ENCODE peak calls at places on chromosomes 2 and 18, in eight cellular contexts. R is heart left ventricle; I is right cardiac atrium; X is astrocyte of the hippocampus; M is BE2C; T is effector CD8-positive, alpha-beta T cell; U is SHP77; S is tibial nerve. Q is an unnamed sample.

GRCh38 chr2:238401539-238401938 is 25.2 kb upstream of the ASB1 start:
- DNase-seq in R (no peak), I (no peak), X (no peak), M (no peak), T (no peak), U (no peak), S (no peak), Q (no peak)

GRCh38 chr2:117707874-117708273 is 106.6 kb upstream of the DDX18 start:
- DNase-seq in R (no peak), I (no peak), X (no peak), M (no peak), T (no peak), U (no peak), S (no peak), Q (no peak)

GRCh38 chr2:67694464-67694863 is 297.3 kb downstream of the ETAA1 start:
- DNase-seq in R (no peak), I (no peak), X (no peak), M (no peak), T (no peak), U (no peak), S (no peak), Q (no peak)

GRCh38 chr2:85394256-85394655 is 15.9 kb downstream of the CAPG start:
- DNase-seq in R (no peak), I (no peak), X (peak), M (peak), T (no peak), U (peak), S (no peak), Q (peak)

GRCh38 chr18:76232813-76233212 is 262.2 kb downstream of the ZNF516 start:
- DNase-seq in R (no peak), I (no peak), X (peak), M (no peak), T (no peak), U (no peak), S (no peak), Q (no peak)

GRCh38 chr18:68822926-68823325 is 25.0 kb downstream of the CCDC102B start:
- DNase-seq in R (no peak), I (no peak), X (no peak), M (no peak), T (no peak), U (no peak), S (no peak), Q (no peak)

GRCh38 chr2:112275887-112276773 is 733 bp downstream of the ZC3H6 start:
- DNase-seq in R (peak), I (peak), X (peak), M (peak), T (peak), U (peak), S (peak), Q (peak)

GRCh38 chr2:236352761-236353593 is 88.8 kb upstream of the ASB18 start:
- DNase-seq in R (no peak), I (no peak), X (peak), M (no peak), T (no peak), U (no peak), S (peak), Q (no peak)

GRCh38 chr2:101327863-101328394 is 19.4 kb upstream of the RNF149 start:
- DNase-seq in R (no peak), I (no peak), X (no peak), M (no peak), T (no peak), U (no peak), S (no peak), Q (no peak)